ENCODE peak calls at places on chromosomes 4 and X, in nine cellular contexts. X is SK-MEL-5; T is SW480; I is stimulated activated CD4-positive, alpha-beta T cell treated with anti-CD3 and anti-CD28 coated beads, Interleukin-2, amount 100 ng/mL, for 48 hours; W is left lung; B is Right ventricle myocardium superior; J is activated CD8-positive, alpha-beta memory T cell treated with anti-CD3 and anti-CD28 coated beads for 1 hour; S is progenitor cell of endocrine pancreas; F is AG10803. L is an unnamed sample.

GRCh38 chrX:23742174-23742692 is 843 bp downstream of the ACOT9 start:
- DNase-seq in X (peak; percentile 62), T (peak; percentile 89), I (no peak), W (no peak), B (peak; percentile 41), J (no peak), S (no peak), F (peak; percentile 80), L (no peak)

GRCh38 chr4:139420652-139421051 is 33.3 kb upstream of the RAB33B start:
- DNase-seq in X (no peak), T (no peak), I (no peak), W (no peak), B (no peak), J (no peak), S (no peak), F (no peak), L (no peak)

GRCh38 chr4:111979921-111980320 is 165.3 kb upstream of the FAM241A start:
- DNase-seq in X (no peak), T (no peak), I (no peak), W (no peak), B (no peak), J (no peak), S (no peak), F (no peak), L (no peak)

GRCh38 chrX:42606591-42606990 is 171.4 kb downstream of the PPP1R2C start:
- DNase-seq in X (no peak), T (no peak), I (no peak), W (no peak), B (no peak), J (no peak), S (no peak), F (no peak), L (no peak)

GRCh38 chr4:184648220-184649025 is 824 bp downstream of the CASP3 start:
- DNase-seq in X (peak; percentile 39), T (peak; percentile 54), I (peak; percentile 20), W (peak; percentile 76), B (peak; percentile 85), J (no peak), S (peak; percentile 41), F (peak; percentile 51), L (peak; percentile 12)

GRCh38 chr4:149531861-149532260 is 283.8 kb downstream of the IQCM start:
- DNase-seq in X (no peak), T (no peak), I (no peak), W (no peak), B (no peak), J (no peak), S (no peak), F (peak; percentile 1), L (no peak)

GRCh38 chrX:13366698-13367097 is 46.8 kb upstream of the ATXN3L start:
- DNase-seq in X (no peak), T (no peak), I (no peak), W (no peak), B (no peak), J (no peak), S (no peak), F (no peak), L (no peak)

GRCh38 chrX:103954259-103954658 is 8.2 kb upstream of the TMSB15B start:
- DNase-seq in X (no peak), T (no peak), I (no peak), W (no peak), B (no peak), J (no peak), S (no peak), F (no peak), L (no peak)

GRCh38 chr4:29073571-29073970 is 1646.6 kb upstream of the PCDH7 start:
- DNase-seq in X (no peak), T (no peak), I (no peak), W (no peak), B (no peak), J (no peak), S (no peak), F (no peak), L (no peak)

GRCh38 chr4:76703123-76703490 is 194.8 kb downstream of the SOWAHB start:
- DNase-seq in X (peak; percentile 92), T (no peak), I (no peak), W (no peak), B (no peak), J (no peak), S (no peak), F (no peak), L (no peak)

GRCh38 chr4:26858947-26859401 is 1.7 kb upstream of the STIM2 start:
- DNase-seq in X (no peak), T (no peak), I (no peak), W (no peak), B (no peak), J (no peak), S (no peak), F (no peak), L (no peak)

GRCh38 chrX:103539695-103540094 is 20.4 kb upstream of the RAB40A start:
- DNase-seq in X (no peak), T (no peak), I (no peak), W (no peak), B (no peak), J (no peak), S (no peak), F (no peak), L (no peak)

GRCh38 chrX:110683925-110684324 is 111.7 kb downstream of the CHRDL1 start:
- DNase-seq in X (no peak), T (no peak), I (no peak), W (no peak), B (no peak), J (no peak), S (no peak), F (no peak), L (no peak)

GRCh38 chr4:52997132-52997416 is 135.0 kb downstream of the RASL11B start:
- DNase-seq in X (no peak), T (no peak), I (no peak), W (no peak), B (no peak), J (no peak), S (no peak), F (no peak), L (no peak)

L was measured in esophagus squamous epithelium.